ENCODE peak calls at places on chromosome 18, in five cellular contexts. One of them, this sample, is unnamed.

GRCh38 chr18:47151457-47151856 is 1.2 kb upstream of the HDHD2 start:
- DNase-seq in esophagus squamous epithelium: no peak
- DNase-seq in upper lobe of left lung: no peak
- DNase-seq in lower lobe of right lung: no peak
- DNase-seq in tibial artery: no peak
- DNase-seq in this sample: no peak

GRCh38 chr18:40534748-40535147 is 1420.3 kb upstream of the PIK3C3 start:
- DNase-seq in lower lobe of right lung: no peak
- DNase-seq in tibial artery: no peak
- DNase-seq in upper lobe of left lung: no peak
- DNase-seq in esophagus squamous epithelium: no peak
- DNase-seq in this sample: peak; percentile 2

GRCh38 chr18:70390366-70391090 is 101.7 kb downstream of the SOCS6 start:
- DNase-seq in esophagus squamous epithelium: no peak
- DNase-seq in lower lobe of right lung: no peak
- DNase-seq in tibial artery: no peak
- DNase-seq in upper lobe of left lung: no peak
- DNase-seq in this sample: no peak

GRCh38 chr18:8260319-8260718 is 348.9 kb upstream of the RAB12 start:
- DNase-seq in lower lobe of right lung: no peak
- DNase-seq in esophagus squamous epithelium: no peak
- DNase-seq in upper lobe of left lung: no peak
- DNase-seq in tibial artery: no peak
- DNase-seq in this sample: no peak

GRCh38 chr18:11987527-11987926 is 6.2 kb downstream of the IMPA2 start:
- DNase-seq in tibial artery: no peak
- DNase-seq in upper lobe of left lung: no peak
- DNase-seq in esophagus squamous epithelium: no peak
- DNase-seq in lower lobe of right lung: no peak
- DNase-seq in this sample: no peak

GRCh38 chr18:80200171-80200931 is 47.0 kb downstream of the PARD6G start:
- DNase-seq in lower lobe of right lung: no peak
- DNase-seq in tibial artery: no peak
- DNase-seq in esophagus squamous epithelium: no peak
- DNase-seq in upper lobe of left lung: no peak
- DNase-seq in this sample: no peak

GRCh38 chr18:30970201-30970816 is 72.2 kb downstream of the DSC3 start:
- DNase-seq in tibial artery: no peak
- DNase-seq in upper lobe of left lung: no peak
- DNase-seq in lower lobe of right lung: no peak
- DNase-seq in esophagus squamous epithelium: no peak
- DNase-seq in this sample: peak; percentile 12

GRCh38 chr18:22871809-22872525 is 61.2 kb upstream of the RBBP8 start:
- DNase-seq in esophagus squamous epithelium: no peak
- DNase-seq in lower lobe of right lung: no peak
- DNase-seq in tibial artery: no peak
- DNase-seq in upper lobe of left lung: no peak
- DNase-seq in this sample: peak; percentile 5

GRCh38 chr18:47968006-47968676 is 37.7 kb upstream of the SMAD2 start:
- DNase-seq in tibial artery: no peak
- DNase-seq in lower lobe of right lung: no peak
- DNase-seq in esophagus squamous epithelium: no peak
- DNase-seq in upper lobe of left lung: no peak
- DNase-seq in this sample: peak; percentile 69

GRCh38 chr18:3257627-3258120 is 4.3 kb upstream of the MYL12B start:
- DNase-seq in lower lobe of right lung: no peak
- DNase-seq in esophagus squamous epithelium: no peak
- DNase-seq in upper lobe of left lung: no peak
- DNase-seq in tibial artery: no peak
- DNase-seq in this sample: no peak
- H3K36me3 ChIP-seq in lower lobe of right lung: peaks cover 64% of the 10 kb centered on the region
- H3K36me3 ChIP-seq in esophagus squamous epithelium: peaks cover 62% of the 10 kb centered on the region
- H3K36me3 ChIP-seq in upper lobe of left lung: peaks cover 66% of the 10 kb centered on the region
- H3K36me3 ChIP-seq in tibial artery: peaks cover 60% of the 10 kb centered on the region
- H3K36me3 ChIP-seq in this sample: peaks cover 63% of the 10 kb centered on the region

GRCh38 chr18:54220406-54220805 is 4.1 kb downstream of the MBD2 start:
- DNase-seq in esophagus squamous epithelium: no peak
- DNase-seq in lower lobe of right lung: no peak
- DNase-seq in tibial artery: no peak
- DNase-seq in upper lobe of left lung: no peak
- DNase-seq in this sample: no peak

GRCh38 chr18:54224379-54225014 is at the start of gene MBD2:
- DNase-seq in esophagus squamous epithelium: peak; percentile 79
- DNase-seq in upper lobe of left lung: peak; percentile 97
- DNase-seq in tibial artery: peak; percentile 91
- DNase-seq in lower lobe of right lung: peak; percentile 98
- DNase-seq in this sample: peak; percentile 88

GRCh38 chr18:54223568-54224241 is 764 bp downstream of the MBD2 start:
- DNase-seq in tibial artery: peak; percentile 74
- DNase-seq in upper lobe of left lung: peak; percentile 44
- DNase-seq in esophagus squamous epithelium: no peak
- DNase-seq in lower lobe of right lung: peak; percentile 63
- DNase-seq in this sample: peak; percentile 90

GRCh38 chr18:54218299-54218698 is 6.2 kb downstream of the MBD2 start:
- DNase-seq in lower lobe of right lung: no peak
- DNase-seq in tibial artery: no peak
- DNase-seq in upper lobe of left lung: no peak
- DNase-seq in esophagus squamous epithelium: no peak
- DNase-seq in this sample: no peak

DNA sequence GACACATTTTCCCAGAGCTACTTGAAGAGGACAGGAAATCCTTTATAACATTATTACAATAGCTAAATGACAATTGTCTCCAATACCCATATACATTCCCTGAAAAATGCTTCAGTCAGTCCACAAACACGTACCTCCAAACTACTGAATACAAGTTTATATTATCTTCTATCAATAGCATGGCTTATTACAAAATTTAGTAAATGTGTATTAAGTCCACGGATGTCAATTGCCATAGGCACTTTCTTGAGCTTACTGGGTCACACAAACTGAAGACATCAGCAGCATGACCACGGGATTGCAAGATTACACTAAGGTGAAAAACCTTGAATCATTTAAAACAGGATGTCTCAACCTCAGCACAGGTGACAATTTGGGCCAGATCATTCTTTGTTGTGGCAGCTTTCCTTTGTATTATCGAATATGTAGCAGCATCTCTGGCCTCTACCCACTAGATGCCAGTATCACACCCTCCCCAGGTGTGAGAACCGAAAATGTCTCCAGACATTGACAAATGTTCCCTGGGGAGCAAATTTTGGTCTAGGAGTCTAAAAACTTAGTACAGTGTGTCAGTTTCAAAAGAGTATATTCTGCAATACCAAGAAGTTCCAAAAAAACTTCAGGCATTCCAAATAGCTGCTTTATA is 1.4 kb downstream of the MBD2 start:
- DNase-seq in upper lobe of left lung: no peak
- DNase-seq in esophagus squamous epithelium: no peak
- DNase-seq in lower lobe of right lung: no peak
- DNase-seq in tibial artery: no peak
- DNase-seq in this sample: no peak
- TF ChIP-seq CTCF in upper lobe of left lung: no peak
- TF ChIP-seq CTCF in esophagus squamous epithelium: no peak
- TF ChIP-seq CTCF in lower lobe of right lung: peak; percentile 20
- TF ChIP-seq CTCF in tibial artery: no peak
- TF ChIP-seq CTCF in this sample: no peak

DNA sequence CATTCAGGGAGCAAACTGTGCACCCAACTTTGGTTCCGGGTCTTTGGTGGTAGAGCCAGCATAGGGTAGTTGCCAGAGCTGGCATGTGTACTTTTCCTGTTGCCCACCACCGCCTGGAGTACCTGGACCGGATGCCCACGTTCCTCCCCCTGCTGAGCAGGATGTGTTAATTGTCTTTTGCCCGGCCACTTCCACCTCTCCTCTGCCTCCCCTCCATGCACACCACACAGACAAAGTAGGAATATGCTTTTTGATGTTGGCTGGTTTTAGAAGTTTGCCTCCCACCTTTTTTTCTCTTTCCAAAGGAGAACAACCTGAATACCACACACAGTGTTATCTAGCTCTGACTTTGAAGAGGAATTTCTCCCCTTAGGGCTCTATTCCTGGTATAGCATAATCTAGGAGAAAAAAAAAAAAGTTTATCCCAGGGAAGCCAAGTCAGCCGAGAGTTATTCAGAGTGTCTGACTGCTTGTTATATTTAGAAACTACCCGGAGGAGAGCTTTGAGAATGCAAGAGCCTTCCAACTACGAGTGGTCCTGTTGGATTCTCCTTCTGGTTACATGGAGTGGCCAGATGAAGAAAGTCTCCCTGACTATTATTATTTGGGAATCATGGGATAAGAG is 111.9 kb downstream of the SETBP1 start:
- DNase-seq in lower lobe of right lung: no peak
- DNase-seq in esophagus squamous epithelium: no peak
- DNase-seq in tibial artery: no peak
- DNase-seq in upper lobe of left lung: no peak
- DNase-seq in this sample: no peak
- H3K27ac ChIP-seq in lower lobe of right lung: no peak overlapping the region
- H3K27ac ChIP-seq in esophagus squamous epithelium: peak overlapping the region; percentile 79
- H3K27ac ChIP-seq in tibial artery: peak overlapping the region; percentile 82
- H3K27ac ChIP-seq in upper lobe of left lung: no peak overlapping the region
- H3K27ac ChIP-seq in this sample: no peak overlapping the region

GRCh38 chr18:21458788-21459187 is 141.7 kb downstream of the ESCO1 start:
- DNase-seq in tibial artery: no peak
- DNase-seq in esophagus squamous epithelium: no peak
- DNase-seq in upper lobe of left lung: no peak
- DNase-seq in lower lobe of right lung: no peak
- DNase-seq in this sample: no peak

GRCh38 chr18:21459706-21460286 is 140.7 kb downstream of the ESCO1 start:
- DNase-seq in lower lobe of right lung: no peak
- DNase-seq in tibial artery: no peak
- DNase-seq in esophagus squamous epithelium: no peak
- DNase-seq in upper lobe of left lung: no peak
- DNase-seq in this sample: no peak

GRCh38 chr18:21456428-21457178 is 143.9 kb downstream of the ESCO1 start:
- DNase-seq in tibial artery: no peak
- DNase-seq in esophagus squamous epithelium: no peak
- DNase-seq in lower lobe of right lung: no peak
- DNase-seq in upper lobe of left lung: no peak
- DNase-seq in this sample: no peak

GRCh38 chr18:21457179-21457535 is 143.3 kb downstream of the ESCO1 start:
- DNase-seq in tibial artery: no peak
- DNase-seq in lower lobe of right lung: no peak
- DNase-seq in upper lobe of left lung: no peak
- DNase-seq in esophagus squamous epithelium: no peak
- DNase-seq in this sample: no peak

GRCh38 chr18:21458322-21458721 is 142.2 kb downstream of the ESCO1 start:
- DNase-seq in upper lobe of left lung: no peak
- DNase-seq in tibial artery: no peak
- DNase-seq in lower lobe of right lung: no peak
- DNase-seq in esophagus squamous epithelium: no peak
- DNase-seq in this sample: no peak
- H3K36me3 ChIP-seq in upper lobe of left lung: no peaks in the 10 kb centered on the region
- H3K36me3 ChIP-seq in tibial artery: no peaks in the 10 kb centered on the region
- H3K36me3 ChIP-seq in lower lobe of right lung: no peaks in the 10 kb centered on the region
- H3K36me3 ChIP-seq in esophagus squamous epithelium: no peaks in the 10 kb centered on the region
- H3K36me3 ChIP-seq in this sample: no peaks in the 10 kb centered on the region

DNA sequence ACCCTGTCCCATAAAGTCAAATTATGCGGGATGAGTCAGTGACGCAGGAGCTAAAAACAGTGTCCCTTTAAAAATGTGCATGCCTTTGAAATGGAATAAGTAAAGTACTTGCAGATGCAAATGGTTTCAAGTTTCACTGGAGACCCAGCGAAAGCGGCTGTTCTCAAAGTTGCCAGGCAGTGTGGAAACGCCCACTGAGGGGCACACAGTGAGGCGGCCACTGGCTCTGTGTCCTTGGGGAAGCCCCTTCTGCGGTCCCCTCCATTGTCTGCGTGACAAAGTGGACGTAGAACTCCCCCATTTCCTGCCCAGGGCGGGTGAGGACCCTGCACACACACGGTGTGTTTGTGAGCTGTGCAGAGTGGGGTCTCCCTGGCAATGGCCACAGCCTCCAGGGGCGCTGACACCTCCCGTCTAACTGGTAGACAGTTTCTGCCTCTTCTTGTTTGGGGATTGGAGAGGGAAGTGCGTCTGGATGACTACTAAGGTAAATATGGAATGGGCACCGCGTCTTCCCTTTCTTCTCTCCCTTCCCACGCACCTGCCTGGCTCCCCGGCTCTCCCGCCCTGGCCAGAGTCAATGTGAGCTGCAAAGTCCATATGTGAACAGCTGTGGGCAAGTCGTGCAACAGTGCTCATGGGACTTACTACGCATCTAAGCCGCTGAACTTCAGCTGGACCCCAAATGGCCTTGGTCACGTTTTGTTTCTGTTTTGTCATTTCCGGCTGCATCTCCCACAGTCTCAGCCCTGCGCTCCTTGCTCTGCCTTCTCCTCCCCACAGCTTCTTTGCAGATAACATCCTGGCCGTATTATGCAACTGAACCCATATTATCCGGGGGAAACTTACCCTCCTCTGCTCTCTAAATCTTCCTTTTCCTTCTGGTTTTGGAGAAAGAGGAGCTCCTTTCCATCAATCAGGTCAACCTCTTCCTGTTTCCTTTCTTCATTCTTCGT is 33.7 kb upstream of the ZNF516 start:
- DNase-seq in esophagus squamous epithelium: no peak
- DNase-seq in lower lobe of right lung: no peak
- DNase-seq in tibial artery: peak; percentile 51
- DNase-seq in upper lobe of left lung: peak; percentile 41
- DNase-seq in this sample: peak; percentile 31
- TF ChIP-seq CTCF in esophagus squamous epithelium: no peak
- TF ChIP-seq CTCF in lower lobe of right lung: no peak
- TF ChIP-seq CTCF in tibial artery: no peak
- TF ChIP-seq CTCF in upper lobe of left lung: no peak
- TF ChIP-seq CTCF in this sample: peak; percentile 35

GRCh38 chr18:4636957-4637356 is 181.8 kb upstream of the DLGAP1 start:
- DNase-seq in esophagus squamous epithelium: no peak
- DNase-seq in tibial artery: no peak
- DNase-seq in upper lobe of left lung: no peak
- DNase-seq in lower lobe of right lung: no peak
- DNase-seq in this sample: no peak
- H3K27ac ChIP-seq in esophagus squamous epithelium: no peak overlapping the region
- H3K27ac ChIP-seq in tibial artery: no peak overlapping the region
- H3K27ac ChIP-seq in upper lobe of left lung: no peak overlapping the region
- H3K27ac ChIP-seq in lower lobe of right lung: no peak overlapping the region
- H3K27ac ChIP-seq in this sample: no peak overlapping the region